ENCODE peak calls at places on chromosomes 13 and 19, in eight cellular contexts. X, E, S, L, R, Y, A and M are unnamed samples. For H3K4me1, the result is how much of the 10 kb centered on the place peaks cover.

GRCh38 chr19:16366056-16366432 is 41.4 kb downstream of the KLF2 start:
- DNase-seq in X (no peak), E (no peak), S (no peak), L (no peak), R (no peak), Y (no peak), A (no peak), M (no peak)

GRCh38 chr19:12092065-12092867 is 27.7 kb downstream of the ZNF844 start:
- DNase-seq in X (peak), E (peak), S (peak), L (peak), R (no peak), Y (peak), A (peak), M (peak)

GRCh38 chr13:79936368-79937136 is 404.4 kb downstream of the SPRY2 start:
- DNase-seq in X (no peak), E (peak), S (no peak), L (no peak), R (peak), Y (no peak), A (no peak), M (no peak)

GRCh38 chr19:51971624-51972023 is 15.0 kb downstream of the ZNF350 start:
- DNase-seq in X (no peak), E (peak), S (no peak), L (peak), R (peak), Y (no peak), A (no peak), M (no peak)

GRCh38 chr19:45499196-45500180 is 1.2 kb downstream of the PPM1N start:
- DNase-seq in X (peak), E (no peak), S (no peak), L (peak), R (peak), Y (no peak), A (peak), M (peak)

GRCh38 chr13:25679936-25680335 is 308.2 kb downstream of the ATP8A2 start:
- DNase-seq in X (no peak), E (no peak), S (no peak), L (no peak), R (no peak), Y (no peak), A (no peak), M (no peak)

GRCh38 chr19:3208317-3209207 is 15.9 kb upstream of the CELF5 start:
- DNase-seq in X (no peak), E (no peak), S (no peak), L (no peak), R (no peak), Y (no peak), A (no peak), M (no peak)

GRCh38 chr13:51932231-51932630 is 70.5 kb downstream of the CCDC70 start:
- DNase-seq in X (no peak), E (no peak), S (no peak), L (no peak), R (no peak), Y (no peak), A (no peak), M (peak)

GRCh38 chr13:85597790-85598500 is 201.3 kb downstream of the SLITRK6 start:
- DNase-seq in X (no peak), E (peak), S (no peak), L (no peak), R (no peak), Y (no peak), A (no peak), M (no peak)

GRCh38 chr19:51333836-51334460 is 8.0 kb downstream of the VSIG10L start:
- DNase-seq in X (no peak), E (no peak), S (no peak), L (no peak), R (peak), Y (no peak), A (no peak), M (no peak)

GRCh38 chr13:110653851-110654250 is 38.5 kb downstream of the NAXD start:
- DNase-seq in X (no peak), E (no peak), S (no peak), L (no peak), R (no peak), Y (no peak), A (no peak), M (no peak)
- H3K4me1 ChIP-seq in X (under half), E (under half), S (under half), L (under half), R (under half), Y (under half), A (under half), M (under half)

GRCh38 chr13:98511435-98511834 is 65.5 kb downstream of the STK24 start:
- DNase-seq in X (no peak), E (no peak), S (no peak), L (no peak), R (no peak), Y (no peak), A (no peak), M (no peak)
- H3K4me1 ChIP-seq in X (under half), E (under half), S (half or more), L (under half), R (under half), Y (under half), A (under half), M (half or more)

GRCh38 chr19:8459095-8459494 is 14.3 kb downstream of the HNRNPM start:
- DNase-seq in X (no peak), E (no peak), S (no peak), L (no peak), R (no peak), Y (no peak), A (no peak), M (no peak)
- H3K4me1 ChIP-seq in X (under half), E (under half), S (half or more), L (under half), R (half or more), Y (half or more), A (under half), M (under half)

DNA sequence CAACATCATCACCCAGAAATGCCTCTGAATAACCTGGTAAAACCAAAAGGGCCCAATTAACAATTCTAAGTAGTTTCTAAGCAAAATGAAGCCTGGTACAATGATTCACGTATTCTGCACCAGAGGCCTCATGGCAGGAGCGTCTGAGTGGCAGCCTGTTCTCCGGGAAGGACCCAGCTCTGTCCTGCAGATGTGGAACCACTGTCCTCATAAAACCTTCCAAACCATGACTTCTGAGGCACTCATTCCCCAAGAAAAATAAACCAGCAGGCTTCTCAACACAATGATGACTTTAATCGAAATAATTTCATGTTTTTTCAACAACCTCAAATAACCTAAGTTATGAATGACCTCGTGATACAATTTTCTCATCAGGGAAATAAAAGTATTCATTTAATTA is 89.9 kb downstream of the STK24 start:
- DNase-seq in X (no peak), E (no peak), S (no peak), L (no peak), R (no peak), Y (no peak), A (no peak), M (no peak)
- H3K4me1 ChIP-seq in X (half or more), E (half or more), S (half or more), L (half or more), R (half or more), Y (half or more), A (under half), M (half or more)

DNA sequence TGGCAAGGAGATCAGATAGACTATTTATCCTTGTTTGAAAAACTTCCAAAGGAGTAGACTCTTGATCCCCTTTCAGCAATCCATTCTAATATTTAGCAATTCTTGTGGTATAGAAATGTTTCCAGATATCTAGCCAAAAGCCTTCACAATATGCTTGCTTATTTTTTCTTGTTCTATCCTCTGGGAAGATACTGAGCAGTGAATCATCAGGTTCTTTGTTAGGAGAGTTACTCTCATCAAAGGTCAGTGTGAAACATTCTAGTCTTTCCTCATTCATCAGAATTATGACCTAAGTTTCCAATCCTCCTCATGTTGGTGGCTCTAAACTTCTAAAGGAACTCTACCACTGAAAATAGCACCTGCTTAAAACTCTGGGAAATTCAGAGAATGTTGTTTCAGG is 3.9 kb downstream of the GPC6 start:
- DNase-seq in X (no peak), E (peak), S (no peak), L (no peak), R (no peak), Y (no peak), A (no peak), M (no peak)
- H3K4me1 ChIP-seq in X (under half), E (under half), S (under half), L (under half), R (under half), Y (under half), A (under half), M (under half)

GRCh38 chr19:14611051-14611450 is 28.2 kb downstream of the CLEC17A start:
- DNase-seq in X (no peak), E (no peak), S (no peak), L (no peak), R (no peak), Y (no peak), A (no peak), M (no peak)

GRCh38 chr19:14603990-14604387 is 21.1 kb downstream of the CLEC17A start:
- DNase-seq in X (no peak), E (no peak), S (no peak), L (no peak), R (no peak), Y (no peak), A (no peak), M (no peak)

GRCh38 chr19:14606627-14607026 is 23.7 kb downstream of the CLEC17A start:
- DNase-seq in X (no peak), E (no peak), S (no peak), L (no peak), R (no peak), Y (no peak), A (no peak), M (no peak)
- H3K4me1 ChIP-seq in X (under half), E (under half), S (under half), L (under half), R (under half), Y (under half), A (under half), M (under half)